ENCODE peak calls at places on chromosomes 1 and 21, in four cellular contexts. L is adrenal gland, H is ovary, R is right lobe of liver. J is an unnamed sample. For H3K27me3, the result is how much of the 10 kb centered on the place peaks cover.

GRCh38 chr1:29202053-29202452 is 20.4 kb upstream of the SRSF4 start:
- DNase-seq in R (no peak), H (no peak), L (no peak), J (no peak)

GRCh38 chr1:182795563-182796228 is 6.1 kb downstream of the NPL start:
- DNase-seq in R (no peak), H (no peak), L (no peak), J (no peak)

GRCh38 chr1:41520951-41521742 is 36.7 kb upstream of the EDN2 start:
- DNase-seq in L (no peak), R (no peak), H (no peak), J (no peak)

GRCh38 chr1:71660417-71660816 is 579.6 kb upstream of the ZRANB2 start:
- DNase-seq in R (no peak), L (no peak), H (no peak), J (no peak)

GRCh38 chr1:38418195-38419030 is 371.8 kb upstream of the POU3F1 start:
- DNase-seq in H (no peak), L (no peak), R (no peak), J (no peak)

GRCh38 chr21:42734323-42734971 is 81.0 kb downstream of the PDE9A start:
- DNase-seq in R (no peak), L (no peak), H (no peak), J (no peak)

GRCh38 chr21:45997205-45997494 is 15.6 kb downstream of the COL6A1 start:
- DNase-seq in L (no peak), H (peak), R (no peak), J (peak)

GRCh38 chr1:173823776-173824314 is 628 bp upstream of the DARS2 start:
- DNase-seq in H (no peak), R (no peak), L (no peak), J (no peak)

GRCh38 chr21:37380349-37381323 is 14.1 kb downstream of the DYRK1A start:
- DNase-seq in R (peak), H (no peak), L (peak), J (peak)

GRCh38 chr1:23643668-23644554 is 47.7 kb upstream of the RPL11 start:
- DNase-seq in R (no peak), H (no peak), L (no peak), J (no peak)

GRCh38 chr1:212916395-212917133 is 33.8 kb upstream of the VASH2 start:
- DNase-seq in H (no peak), R (no peak), L (no peak), J (peak)

GRCh38 chr1:37995773-37996379 is 6.1 kb upstream of the SF3A3 start:
- DNase-seq in H (peak), R (peak), L (peak), J (peak)

GRCh38 chr21:39610705-39611104 is 2.0 kb upstream of the B3GALT5 start:
- DNase-seq in R (no peak), H (no peak), L (no peak), J (no peak)

GRCh38 chr1:93995837-93996526 is 86.8 kb upstream of the GCLM start:
- DNase-seq in H (no peak), L (no peak), R (no peak), J (no peak)

GRCh38 chr1:34407140-34407539 is 230.4 kb downstream of the C1orf94 start:
- DNase-seq in R (no peak), L (no peak), H (no peak), J (no peak)

GRCh38 chr1:231807498-231807897 is 180.9 kb downstream of the DISC1 start:
- DNase-seq in R (no peak), L (no peak), H (no peak), J (no peak)

GRCh38 chr1:232621050-232621449 is 8.9 kb downstream of the SIPA1L2 start:
- DNase-seq in H (no peak), R (no peak), L (no peak), J (no peak)

GRCh38 chr1:26694597-26695416 is 1.0 kb upstream of the ARID1A start:
- DNase-seq in H (no peak), R (no peak), L (no peak), J (no peak)

GRCh38 chr1:218456449-218456848 is 111.3 kb downstream of the TGFB2 start:
- DNase-seq in H (no peak), L (no peak), R (no peak), J (no peak)

GRCh38 chr21:38806942-38807284 is 1.2 kb downstream of the ETS2 start:
- DNase-seq in L (no peak), H (no peak), R (no peak), J (no peak)

GRCh38 chr1:62294211-62294610 is 25.0 kb downstream of the KANK4 start:
- DNase-seq in L (no peak), H (no peak), R (no peak), J (no peak)

GRCh38 chr1:106378261-106378660 is 678.2 kb upstream of the PRMT6 start:
- DNase-seq in H (no peak), L (no peak), R (no peak), J (no peak)

GRCh38 chr1:5953386-5953785 is 38.8 kb downstream of the NPHP4 start:
- DNase-seq in H (peak), L (no peak), R (no peak), J (no peak)

GRCh38 chr21:42630626-42631025 is 22.8 kb upstream of the PDE9A start:
- DNase-seq in H (no peak), L (no peak), R (peak), J (no peak)

GRCh38 chr1:29298175-29298720 is 61.9 kb downstream of the PTPRU start:
- DNase-seq in H (no peak), L (no peak), R (no peak), J (no peak)

GRCh38 chr1:156086256-156086662 is 4.0 kb upstream of the MEX3A start:
- DNase-seq in H (no peak), L (peak), R (peak), J (peak)

GRCh38 chr1:196403803-196404690 is 204.2 kb downstream of the KCNT2 start:
- DNase-seq in L (no peak), R (no peak), H (no peak), J (no peak)

DNA sequence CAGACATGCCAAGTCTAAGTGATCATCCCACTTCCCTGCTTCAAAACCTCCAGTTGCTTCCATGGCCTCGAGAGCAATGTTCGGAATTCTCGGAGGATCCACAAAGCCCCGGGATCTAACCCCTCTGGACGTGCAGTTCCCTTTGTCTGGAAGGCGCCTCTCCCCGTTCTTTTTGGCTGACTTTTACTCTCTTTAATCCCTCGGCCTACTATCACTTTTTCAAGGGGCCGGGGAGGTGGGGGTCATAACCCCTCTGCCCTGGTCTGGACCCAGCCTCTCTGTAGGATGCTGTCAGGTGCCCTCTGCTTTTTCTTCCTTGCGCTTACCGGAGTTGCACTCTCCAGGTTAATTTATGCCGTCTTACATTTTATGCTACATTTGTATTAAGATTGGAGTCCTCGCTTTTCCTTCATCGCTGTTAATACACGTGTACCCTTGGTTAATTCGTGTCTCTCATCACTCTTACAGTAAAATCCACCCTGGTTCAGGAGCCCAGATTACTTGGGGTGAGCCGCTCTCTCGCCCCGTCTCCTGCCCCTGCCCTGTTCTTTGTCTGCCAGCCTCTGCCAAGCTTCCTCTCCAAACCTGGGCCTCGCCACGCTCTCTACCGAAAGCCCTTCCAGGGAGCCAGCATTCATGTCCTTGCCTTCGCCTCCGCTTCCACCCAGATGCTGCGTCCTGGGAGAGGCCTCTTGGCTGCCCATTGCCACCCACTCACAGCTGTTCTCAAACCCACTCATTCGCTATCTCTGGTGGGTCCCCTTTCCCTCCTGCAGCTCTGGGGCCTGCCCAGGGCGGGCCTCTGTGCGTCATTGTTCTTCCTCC is 448.6 kb downstream of the CAMTA1 start:
- DNase-seq in H (no peak), L (peak), R (no peak), J (no peak)
- H3K27me3 ChIP-seq in H (under half), L (under half), R (under half), J (under half)

GRCh38 chr1:51966559-51966958 is 23.9 kb downstream of the RAB3B start:
- DNase-seq in H (no peak), L (no peak), R (no peak), J (no peak)

GRCh38 chr1:51962486-51963356 is 27.8 kb downstream of the RAB3B start:
- DNase-seq in L (no peak), H (no peak), R (no peak), J (no peak)

GRCh38 chr1:51961954-51962353 is 28.5 kb downstream of the RAB3B start:
- DNase-seq in H (no peak), R (no peak), L (no peak), J (no peak)

GRCh38 chr1:51963592-51964308 is 26.8 kb downstream of the RAB3B start:
- DNase-seq in R (no peak), H (no peak), L (no peak), J (no peak)

DNA sequence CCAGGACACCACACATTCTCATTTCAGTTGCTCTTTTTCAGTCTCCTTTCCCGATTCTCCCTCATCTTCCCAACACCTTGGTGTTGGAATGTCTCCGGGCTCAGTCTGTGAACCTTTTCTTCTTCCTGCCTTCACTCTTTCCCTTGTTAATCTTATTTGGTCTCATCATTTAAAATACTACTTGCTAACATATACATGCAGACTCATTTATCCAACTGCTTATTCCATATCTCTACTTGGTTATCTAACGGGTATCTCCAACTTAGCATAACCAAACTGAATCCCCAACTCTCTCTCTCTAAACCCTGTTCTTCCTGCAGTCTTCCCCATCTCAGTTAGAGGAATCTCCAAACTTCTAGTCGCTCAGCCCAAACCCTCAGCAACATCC is 26.2 kb downstream of the RAB3B start:
- DNase-seq in L (no peak), H (no peak), R (no peak), J (no peak)
- TF ChIP-seq CTCF in L (no peak), H (no peak), R (no peak), J (no peak)

GRCh38 chr1:25338188-25338981 is at the start of gene TMEM50A:
- DNase-seq in R (peak), H (peak), L (peak), J (peak)
- TF ChIP-seq POLR2A in R (peak), H (peak), L (peak), J (peak)

DNA sequence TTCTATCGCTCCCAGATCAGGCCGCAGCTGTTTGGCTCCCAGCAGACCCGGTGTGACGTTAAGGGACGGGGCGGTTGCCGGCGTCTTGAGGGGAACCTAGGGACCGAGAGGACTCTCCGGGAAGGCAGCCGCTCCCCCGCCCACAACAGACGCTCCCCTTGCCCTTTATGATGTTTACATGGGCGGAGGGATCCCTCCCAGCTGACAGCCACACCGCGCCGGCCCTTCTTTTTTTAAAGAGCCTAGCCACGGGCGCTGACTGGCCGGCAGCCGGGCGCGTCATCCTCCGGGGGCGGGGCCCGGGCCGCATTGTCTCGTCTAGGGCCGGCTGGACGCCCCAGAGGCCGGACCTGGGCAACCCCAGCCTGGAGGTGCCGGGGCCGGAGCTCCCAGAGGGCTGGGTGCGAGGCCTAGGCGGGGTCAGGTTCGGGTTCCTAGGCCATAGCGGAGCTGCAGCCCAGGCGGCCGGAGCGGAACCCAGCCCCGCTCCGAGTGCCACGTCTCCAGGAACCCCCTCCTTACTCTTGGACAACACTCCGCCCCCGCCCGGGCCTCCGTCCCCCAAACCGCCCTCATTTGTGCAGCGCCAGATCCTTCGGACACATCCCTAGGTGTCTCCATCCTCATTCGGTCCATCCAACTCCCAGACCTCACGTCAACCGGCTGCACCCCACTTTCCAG is at the start of gene PCAT6:
- DNase-seq in R (peak), H (peak), L (peak), J (peak)
- H3K27me3 ChIP-seq in R (under half), H (under half), L (under half), J (under half)

GRCh38 chr1:31689821-31690220 is 14.0 kb downstream of the COL16A1 start:
- DNase-seq in L (no peak), R (no peak), H (no peak), J (no peak)

GRCh38 chr1:31691446-31691845 is 12.4 kb downstream of the COL16A1 start:
- DNase-seq in R (no peak), H (no peak), L (no peak), J (no peak)

GRCh38 chr1:31690921-31691320 is 12.9 kb downstream of the COL16A1 start:
- DNase-seq in R (no peak), H (no peak), L (no peak), J (no peak)

GRCh38 chr1:31694069-31694909 is 9.5 kb downstream of the COL16A1 start:
- DNase-seq in H (no peak), R (no peak), L (no peak), J (no peak)

GRCh38 chr1:31691951-31692350 is 11.9 kb downstream of the COL16A1 start:
- DNase-seq in L (no peak), H (no peak), R (no peak), J (no peak)
- TF ChIP-seq CTCF in L (no peak), H (no peak), R (no peak), J (no peak)

GRCh38 chr1:17539526-17540254 is at the start of gene ARHGEF10L:
- DNase-seq in R (no peak), H (peak), L (no peak), J (peak)
- TF ChIP-seq POLR2A in R (no peak), H (no peak), L (no peak), J (no peak)

GRCh38 chr1:184146202-184146601 is 94.7 kb downstream of the TSEN15 start:
- DNase-seq in H (no peak), L (no peak), R (no peak), J (no peak)
- H3K27me3 ChIP-seq in H (under half), L (under half), R (under half), J (under half)

DNA sequence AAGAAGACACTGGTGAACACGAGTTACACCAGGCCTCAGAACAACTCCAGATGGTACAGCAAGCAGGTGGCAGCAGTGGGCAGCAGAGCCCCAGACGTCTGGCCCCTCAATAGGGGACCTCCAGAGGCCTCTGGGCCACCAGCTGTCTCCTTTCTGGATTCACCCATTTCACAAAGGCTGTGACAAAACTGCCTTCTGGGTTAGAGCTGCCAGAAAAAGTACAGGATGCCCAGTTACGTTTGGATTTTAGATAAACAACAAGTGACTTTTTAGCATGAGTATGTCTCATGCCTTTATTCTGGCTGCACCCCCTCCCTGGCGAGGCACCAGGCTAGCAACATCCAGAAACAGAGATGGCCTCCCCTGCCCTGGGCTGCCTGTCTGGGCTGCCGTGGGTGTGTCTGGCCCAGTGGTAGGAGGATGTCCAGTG is 30.1 kb downstream of the ITPKB start:
- DNase-seq in L (no peak), H (no peak), R (no peak), J (no peak)
- TF ChIP-seq CTCF in L (no peak), H (no peak), R (no peak), J (no peak)

GRCh38 chr1:176987016-176987415 is 177.5 kb downstream of the ASTN1 start:
- DNase-seq in H (no peak), R (no peak), L (no peak), J (no peak)

GRCh38 chr1:176989023-176989422 is 175.5 kb downstream of the ASTN1 start:
- DNase-seq in L (no peak), R (no peak), H (no peak), J (no peak)

GRCh38 chr1:176989754-176990153 is 174.8 kb downstream of the ASTN1 start:
- DNase-seq in H (peak), L (no peak), R (no peak), J (no peak)

DNA sequence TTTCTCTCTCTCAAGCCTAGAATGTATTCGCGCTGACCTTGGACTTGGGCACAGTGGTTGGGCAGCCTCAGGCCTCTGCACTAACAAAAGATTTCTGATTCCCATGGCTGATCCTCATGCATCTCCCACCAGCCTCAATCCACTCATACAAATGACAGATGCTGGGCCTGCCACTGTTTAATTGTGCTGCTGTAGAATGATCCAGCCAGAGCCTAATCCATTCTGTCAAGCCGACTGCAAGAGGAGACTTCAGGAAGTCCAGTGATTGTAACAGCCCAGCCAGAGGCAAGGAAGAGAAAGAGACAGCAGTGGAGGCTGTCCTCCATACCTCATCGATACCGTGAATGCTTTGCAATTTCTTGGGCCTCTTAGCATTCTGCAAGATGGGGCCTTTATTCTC is 180.7 kb downstream of the ASTN1 start:
- DNase-seq in L (no peak), R (no peak), H (no peak), J (no peak)
- TF ChIP-seq POLR2A in L (no peak), R (no peak), H (no peak), J (no peak)